ENCODE peak calls at places on chromosome 10, in ten cellular contexts. One of them, this sample, is unnamed. For H3K27me3, the result is how much of the 10 kb centered on the place peaks cover.

GRCh38 chr10:30029890-30030261 is 29.5 kb downstream of the JCAD start:
- DNase-seq in heart left ventricle: no peak
- DNase-seq in right lobe of liver: no peak
- DNase-seq in spleen: no peak
- DNase-seq in thyroid gland: peak
- DNase-seq in adrenal gland: peak
- DNase-seq in IMR-90: no peak
- DNase-seq in transverse colon: peak
- DNase-seq in upper lobe of left lung: no peak
- DNase-seq in ovary: no peak
- DNase-seq in this sample: no peak

GRCh38 chr10:83605783-83606182 is 533.5 kb upstream of the GHITM start:
- DNase-seq in heart left ventricle: no peak
- DNase-seq in right lobe of liver: no peak
- DNase-seq in spleen: no peak
- DNase-seq in thyroid gland: no peak
- DNase-seq in adrenal gland: no peak
- DNase-seq in IMR-90: no peak
- DNase-seq in transverse colon: no peak
- DNase-seq in upper lobe of left lung: no peak
- DNase-seq in ovary: no peak
- DNase-seq in this sample: no peak

GRCh38 chr10:96218826-96219225 is 52.5 kb downstream of the BLNK start:
- DNase-seq in heart left ventricle: no peak
- DNase-seq in right lobe of liver: no peak
- DNase-seq in spleen: no peak
- DNase-seq in thyroid gland: no peak
- DNase-seq in adrenal gland: no peak
- DNase-seq in IMR-90: no peak
- DNase-seq in transverse colon: no peak
- DNase-seq in upper lobe of left lung: no peak
- DNase-seq in ovary: no peak
- DNase-seq in this sample: no peak

GRCh38 chr10:79434816-79435215 is 10.6 kb downstream of the ZCCHC24 start:
- DNase-seq in heart left ventricle: no peak
- DNase-seq in right lobe of liver: no peak
- DNase-seq in spleen: peak
- DNase-seq in thyroid gland: peak
- DNase-seq in adrenal gland: no peak
- DNase-seq in IMR-90: peak
- DNase-seq in transverse colon: no peak
- DNase-seq in upper lobe of left lung: no peak
- DNase-seq in ovary: peak
- DNase-seq in this sample: peak

GRCh38 chr10:10644317-10645111 is 373.2 kb upstream of the CELF2 start:
- DNase-seq in heart left ventricle: peak
- DNase-seq in right lobe of liver: no peak
- DNase-seq in spleen: no peak
- DNase-seq in thyroid gland: no peak
- DNase-seq in adrenal gland: no peak
- DNase-seq in IMR-90: peak
- DNase-seq in transverse colon: no peak
- DNase-seq in upper lobe of left lung: no peak
- DNase-seq in ovary: no peak
- DNase-seq in this sample: no peak

GRCh38 chr10:122565766-122566206 is 5.2 kb downstream of the DMBT1 start:
- DNase-seq in heart left ventricle: peak
- DNase-seq in right lobe of liver: peak
- DNase-seq in spleen: peak
- DNase-seq in thyroid gland: peak
- DNase-seq in adrenal gland: peak
- DNase-seq in IMR-90: peak
- DNase-seq in transverse colon: peak
- DNase-seq in upper lobe of left lung: peak
- DNase-seq in ovary: peak
- DNase-seq in this sample: peak

GRCh38 chr10:85008493-85009181 is 680.2 kb downstream of the CCSER2 start:
- DNase-seq in heart left ventricle: no peak
- DNase-seq in right lobe of liver: no peak
- DNase-seq in spleen: no peak
- DNase-seq in thyroid gland: peak
- DNase-seq in adrenal gland: no peak
- DNase-seq in IMR-90: no peak
- DNase-seq in transverse colon: no peak
- DNase-seq in upper lobe of left lung: peak
- DNase-seq in ovary: no peak
- DNase-seq in this sample: no peak

GRCh38 chr10:110069502-110069982 is 61.8 kb downstream of the ADD3 start:
- DNase-seq in heart left ventricle: no peak
- DNase-seq in right lobe of liver: no peak
- DNase-seq in spleen: no peak
- DNase-seq in thyroid gland: no peak
- DNase-seq in adrenal gland: no peak
- DNase-seq in IMR-90: no peak
- DNase-seq in transverse colon: no peak
- DNase-seq in upper lobe of left lung: no peak
- DNase-seq in ovary: no peak
- DNase-seq in this sample: no peak

GRCh38 chr10:12324530-12324929 is 24.8 kb upstream of the CAMK1D start:
- DNase-seq in heart left ventricle: no peak
- DNase-seq in right lobe of liver: no peak
- DNase-seq in spleen: peak
- DNase-seq in thyroid gland: no peak
- DNase-seq in adrenal gland: no peak
- DNase-seq in IMR-90: no peak
- DNase-seq in transverse colon: no peak
- DNase-seq in upper lobe of left lung: no peak
- DNase-seq in ovary: no peak
- DNase-seq in this sample: no peak

GRCh38 chr10:12322583-12323131 is 26.7 kb upstream of the CAMK1D start:
- DNase-seq in heart left ventricle: no peak
- DNase-seq in right lobe of liver: peak
- DNase-seq in spleen: peak
- DNase-seq in thyroid gland: no peak
- DNase-seq in adrenal gland: peak
- DNase-seq in IMR-90: no peak
- DNase-seq in transverse colon: no peak
- DNase-seq in upper lobe of left lung: no peak
- DNase-seq in ovary: no peak
- DNase-seq in this sample: no peak

GRCh38 chr10:12327074-12327473 is 22.3 kb upstream of the CAMK1D start:
- DNase-seq in heart left ventricle: no peak
- DNase-seq in right lobe of liver: no peak
- DNase-seq in spleen: no peak
- DNase-seq in thyroid gland: no peak
- DNase-seq in adrenal gland: no peak
- DNase-seq in IMR-90: no peak
- DNase-seq in transverse colon: no peak
- DNase-seq in upper lobe of left lung: no peak
- DNase-seq in ovary: no peak
- DNase-seq in this sample: no peak

GRCh38 chr10:12332572-12333381 is 16.6 kb upstream of the CAMK1D start:
- DNase-seq in heart left ventricle: no peak
- DNase-seq in right lobe of liver: no peak
- DNase-seq in spleen: no peak
- DNase-seq in thyroid gland: no peak
- DNase-seq in adrenal gland: peak
- DNase-seq in IMR-90: peak
- DNase-seq in transverse colon: no peak
- DNase-seq in upper lobe of left lung: no peak
- DNase-seq in ovary: no peak
- DNase-seq in this sample: no peak

DNA sequence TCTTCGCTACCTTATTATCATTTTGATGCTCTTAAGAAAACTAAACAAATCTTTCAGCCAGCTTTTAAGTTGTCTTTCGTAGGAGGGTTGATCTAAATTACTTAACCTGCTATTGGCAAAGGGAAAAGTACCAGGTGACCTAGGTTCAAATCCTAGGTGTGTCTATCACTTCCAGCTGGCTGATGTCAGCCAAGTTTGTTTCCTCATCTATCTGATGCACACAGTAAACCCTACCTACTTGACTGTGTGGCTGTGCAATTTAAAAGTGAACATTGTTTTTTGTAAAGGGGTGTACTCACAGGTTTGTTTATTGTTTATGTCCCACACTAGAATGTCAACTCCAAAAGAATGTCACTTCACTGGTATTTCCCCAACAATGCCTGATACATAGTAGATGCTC is 21.9 kb upstream of the CAMK1D start:
- DNase-seq in heart left ventricle: no peak
- DNase-seq in right lobe of liver: no peak
- DNase-seq in spleen: no peak
- DNase-seq in thyroid gland: no peak
- DNase-seq in adrenal gland: no peak
- DNase-seq in IMR-90: no peak
- DNase-seq in transverse colon: no peak
- DNase-seq in upper lobe of left lung: no peak
- DNase-seq in ovary: no peak
- DNase-seq in this sample: no peak
- TF ChIP-seq POLR2A in heart left ventricle: no peak
- TF ChIP-seq POLR2A in right lobe of liver: no peak
- TF ChIP-seq POLR2A in spleen: no peak
- TF ChIP-seq POLR2A in thyroid gland: no peak
- TF ChIP-seq POLR2A in adrenal gland: no peak
- TF ChIP-seq POLR2A in IMR-90: no peak
- TF ChIP-seq POLR2A in transverse colon: no peak
- TF ChIP-seq POLR2A in upper lobe of left lung: no peak
- TF ChIP-seq POLR2A in ovary: no peak
- TF ChIP-seq POLR2A in this sample: no peak

GRCh38 chr10:124996127-124996853 is 54.4 kb downstream of the ZRANB1 start:
- DNase-seq in heart left ventricle: no peak
- DNase-seq in right lobe of liver: no peak
- DNase-seq in spleen: peak
- DNase-seq in thyroid gland: no peak
- DNase-seq in adrenal gland: no peak
- DNase-seq in IMR-90: no peak
- DNase-seq in transverse colon: no peak
- DNase-seq in upper lobe of left lung: peak
- DNase-seq in ovary: no peak
- DNase-seq in this sample: peak
- H3K27me3 ChIP-seq in heart left ventricle: under half
- H3K27me3 ChIP-seq in right lobe of liver: under half
- H3K27me3 ChIP-seq in spleen: under half
- H3K27me3 ChIP-seq in thyroid gland: under half
- H3K27me3 ChIP-seq in adrenal gland: under half
- H3K27me3 ChIP-seq in IMR-90: under half
- H3K27me3 ChIP-seq in transverse colon: under half
- H3K27me3 ChIP-seq in upper lobe of left lung: under half
- H3K27me3 ChIP-seq in ovary: under half
- H3K27me3 ChIP-seq in this sample: under half

GRCh38 chr10:73910764-73911552 is at the start of gene PLAU:
- DNase-seq in heart left ventricle: peak
- DNase-seq in right lobe of liver: peak
- DNase-seq in spleen: peak
- DNase-seq in thyroid gland: peak
- DNase-seq in adrenal gland: peak
- DNase-seq in IMR-90: peak
- DNase-seq in transverse colon: peak
- DNase-seq in upper lobe of left lung: peak
- DNase-seq in ovary: peak
- DNase-seq in this sample: peak
- TF ChIP-seq POLR2A in heart left ventricle: peak
- TF ChIP-seq POLR2A in right lobe of liver: peak
- TF ChIP-seq POLR2A in spleen: no peak
- TF ChIP-seq POLR2A in thyroid gland: peak
- TF ChIP-seq POLR2A in adrenal gland: no peak
- TF ChIP-seq POLR2A in IMR-90: peak
- TF ChIP-seq POLR2A in transverse colon: peak
- TF ChIP-seq POLR2A in upper lobe of left lung: no peak
- TF ChIP-seq POLR2A in ovary: no peak
- TF ChIP-seq POLR2A in this sample: no peak

GRCh38 chr10:101772895-101773761 is 2.8 kb downstream of the FGF8 start:
- DNase-seq in heart left ventricle: no peak
- DNase-seq in right lobe of liver: no peak
- DNase-seq in spleen: no peak
- DNase-seq in thyroid gland: no peak
- DNase-seq in adrenal gland: no peak
- DNase-seq in IMR-90: no peak
- DNase-seq in transverse colon: no peak
- DNase-seq in upper lobe of left lung: peak
- DNase-seq in ovary: no peak
- DNase-seq in this sample: no peak

GRCh38 chr10:101771380-101771779 is 4.5 kb downstream of the FGF8 start:
- DNase-seq in heart left ventricle: no peak
- DNase-seq in right lobe of liver: no peak
- DNase-seq in spleen: no peak
- DNase-seq in thyroid gland: no peak
- DNase-seq in adrenal gland: no peak
- DNase-seq in IMR-90: no peak
- DNase-seq in transverse colon: no peak
- DNase-seq in upper lobe of left lung: peak
- DNase-seq in ovary: no peak
- DNase-seq in this sample: no peak

GRCh38 chr10:101773923-101774588 is 1.9 kb downstream of the FGF8 start:
- DNase-seq in heart left ventricle: no peak
- DNase-seq in right lobe of liver: no peak
- DNase-seq in spleen: no peak
- DNase-seq in thyroid gland: peak
- DNase-seq in adrenal gland: no peak
- DNase-seq in IMR-90: no peak
- DNase-seq in transverse colon: no peak
- DNase-seq in upper lobe of left lung: peak
- DNase-seq in ovary: no peak
- DNase-seq in this sample: no peak

GRCh38 chr10:101770331-101771215 is 5.3 kb downstream of the FGF8 start:
- DNase-seq in heart left ventricle: no peak
- DNase-seq in right lobe of liver: no peak
- DNase-seq in spleen: no peak
- DNase-seq in thyroid gland: no peak
- DNase-seq in adrenal gland: no peak
- DNase-seq in IMR-90: no peak
- DNase-seq in transverse colon: no peak
- DNase-seq in upper lobe of left lung: peak
- DNase-seq in ovary: no peak
- DNase-seq in this sample: no peak

DNA sequence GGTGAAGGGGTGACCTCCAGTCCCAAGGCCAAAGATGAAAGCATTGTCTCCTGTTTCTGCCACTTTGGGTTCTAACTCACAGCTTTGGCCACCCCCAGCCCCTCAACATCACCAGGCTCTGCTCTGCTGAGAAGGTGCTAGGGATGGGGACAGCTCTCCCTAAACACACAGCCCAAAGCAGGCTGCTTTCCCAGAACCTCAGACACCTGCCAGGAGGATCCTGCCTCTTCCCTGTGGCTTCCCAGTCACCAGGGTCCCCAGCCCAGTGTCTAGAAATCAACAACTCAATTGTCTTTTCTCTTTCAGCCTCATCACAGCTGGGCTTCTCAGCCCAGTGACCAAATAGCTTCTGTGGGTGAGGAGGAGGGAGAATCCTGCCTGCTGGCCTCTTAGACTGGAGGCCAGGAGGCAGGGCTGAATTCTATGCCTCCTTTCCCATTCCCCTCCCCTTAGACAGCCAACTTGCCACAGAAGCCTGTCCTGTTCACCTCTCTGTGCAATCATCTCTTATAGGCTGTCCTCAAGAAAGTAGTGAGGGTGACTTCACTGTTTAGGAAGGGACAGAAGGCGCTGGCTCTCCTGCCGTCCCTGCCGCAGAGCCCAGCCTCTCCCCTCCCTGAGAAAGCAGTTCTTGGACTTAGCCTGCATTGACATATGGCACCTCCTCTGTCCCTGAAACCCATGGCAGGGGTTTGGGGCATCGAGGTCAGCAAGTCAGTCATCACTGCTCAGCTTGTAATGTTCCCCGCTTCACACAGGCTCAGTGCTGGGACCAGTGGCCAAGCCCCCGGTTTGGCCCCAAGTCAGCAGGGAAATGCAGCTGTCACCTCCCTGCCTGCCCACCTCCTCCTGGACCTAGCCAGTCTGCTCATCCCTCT is 3.7 kb downstream of the FGF8 start:
- DNase-seq in heart left ventricle: no peak
- DNase-seq in right lobe of liver: no peak
- DNase-seq in spleen: peak
- DNase-seq in thyroid gland: no peak
- DNase-seq in adrenal gland: no peak
- DNase-seq in IMR-90: no peak
- DNase-seq in transverse colon: no peak
- DNase-seq in upper lobe of left lung: no peak
- DNase-seq in ovary: no peak
- DNase-seq in this sample: no peak
- H3K27me3 ChIP-seq in heart left ventricle: under half
- H3K27me3 ChIP-seq in right lobe of liver: under half
- H3K27me3 ChIP-seq in spleen: half or more
- H3K27me3 ChIP-seq in thyroid gland: under half
- H3K27me3 ChIP-seq in adrenal gland: half or more
- H3K27me3 ChIP-seq in IMR-90: half or more
- H3K27me3 ChIP-seq in transverse colon: half or more
- H3K27me3 ChIP-seq in upper lobe of left lung: under half
- H3K27me3 ChIP-seq in ovary: under half
- H3K27me3 ChIP-seq in this sample: under half